ENCODE peak calls at places on chromosomes 11 and 22, in five cellular contexts. One of them, this sample, is unnamed.

GRCh38 chr22:34055525-34056200 is 135.4 kb upstream of the LARGE1 start:
- DNase-seq in HepG2: peak; percentile 62
- DNase-seq in suprapubic skin: no peak
- DNase-seq in body of pancreas: no peak
- DNase-seq in gastrocnemius medialis: no peak
- DNase-seq in this sample: no peak

GRCh38 chr11:63915961-63916836 is 765 bp downstream of the RCOR2 start:
- DNase-seq in HepG2: peak; percentile 53
- DNase-seq in suprapubic skin: no peak
- DNase-seq in body of pancreas: peak; percentile 37
- DNase-seq in gastrocnemius medialis: no peak
- DNase-seq in this sample: peak; percentile 70

GRCh38 chr11:15651782-15652181 is 537.1 kb downstream of the INSC start:
- DNase-seq in HepG2: no peak
- DNase-seq in suprapubic skin: no peak
- DNase-seq in body of pancreas: no peak
- DNase-seq in gastrocnemius medialis: no peak
- DNase-seq in this sample: peak; percentile 32

GRCh38 chr11:101129203-101129943 is at the start of gene PGR:
- DNase-seq in HepG2: no peak
- DNase-seq in suprapubic skin: peak; percentile 75
- DNase-seq in body of pancreas: peak; percentile 16
- DNase-seq in gastrocnemius medialis: no peak
- DNase-seq in this sample: peak; percentile 71

GRCh38 chr11:126268361-126268707 is 361 bp downstream of the SRPRA start:
- DNase-seq in HepG2: no peak
- DNase-seq in suprapubic skin: no peak
- DNase-seq in body of pancreas: no peak
- DNase-seq in gastrocnemius medialis: no peak
- DNase-seq in this sample: no peak

GRCh38 chr11:33910960-33911339 is 19.1 kb upstream of the LMO2 start:
- DNase-seq in HepG2: no peak
- DNase-seq in suprapubic skin: no peak
- DNase-seq in body of pancreas: no peak
- DNase-seq in gastrocnemius medialis: no peak
- DNase-seq in this sample: no peak

GRCh38 chr11:116454020-116454645 is 318.7 kb downstream of the BUD13 start:
- DNase-seq in HepG2: peak; percentile 43
- DNase-seq in suprapubic skin: no peak
- DNase-seq in body of pancreas: peak; percentile 27
- DNase-seq in gastrocnemius medialis: no peak
- DNase-seq in this sample: peak; percentile 39

GRCh38 chr11:33258631-33259184 is 1.5 kb downstream of the HIPK3 start:
- DNase-seq in HepG2: peak; percentile 53
- DNase-seq in suprapubic skin: no peak
- DNase-seq in body of pancreas: no peak
- DNase-seq in gastrocnemius medialis: no peak
- DNase-seq in this sample: no peak

GRCh38 chr11:34653851-34654490 is 33.1 kb downstream of the EHF start:
- DNase-seq in HepG2: peak; percentile 92
- DNase-seq in suprapubic skin: no peak
- DNase-seq in body of pancreas: peak; percentile 86
- DNase-seq in gastrocnemius medialis: peak; percentile 51
- DNase-seq in this sample: no peak

GRCh38 chr22:26547426-26547825 is 35.2 kb upstream of the TFIP11 start:
- DNase-seq in HepG2: no peak
- DNase-seq in suprapubic skin: no peak
- DNase-seq in body of pancreas: no peak
- DNase-seq in gastrocnemius medialis: no peak
- DNase-seq in this sample: no peak

GRCh38 chr11:8361206-8361605 is 97.5 kb upstream of the LMO1 start:
- DNase-seq in HepG2: no peak
- DNase-seq in suprapubic skin: no peak
- DNase-seq in body of pancreas: no peak
- DNase-seq in gastrocnemius medialis: no peak
- DNase-seq in this sample: no peak

GRCh38 chr22:40463727-40464126 is 93.3 kb downstream of the SGSM3 start:
- DNase-seq in HepG2: no peak
- DNase-seq in suprapubic skin: no peak
- DNase-seq in body of pancreas: no peak
- DNase-seq in gastrocnemius medialis: no peak
- DNase-seq in this sample: no peak

GRCh38 chr11:95398437-95399112 is 167.6 kb upstream of the SESN3 start:
- DNase-seq in HepG2: no peak
- DNase-seq in suprapubic skin: no peak
- DNase-seq in body of pancreas: no peak
- DNase-seq in gastrocnemius medialis: no peak
- DNase-seq in this sample: no peak

GRCh38 chr11:10637629-10638028 is 55.9 kb downstream of the IRAG1 start:
- DNase-seq in HepG2: no peak
- DNase-seq in suprapubic skin: peak; percentile 38
- DNase-seq in body of pancreas: no peak
- DNase-seq in gastrocnemius medialis: no peak
- DNase-seq in this sample: peak; percentile 15

GRCh38 chr22:39908737-39909136 is 7.9 kb downstream of the GRAP2 start:
- DNase-seq in HepG2: no peak
- DNase-seq in suprapubic skin: no peak
- DNase-seq in body of pancreas: no peak
- DNase-seq in gastrocnemius medialis: no peak
- DNase-seq in this sample: no peak

GRCh38 chr11:128695539-128696221 is 1.8 kb downstream of the FLI1 start:
- DNase-seq in HepG2: no peak
- DNase-seq in suprapubic skin: no peak
- DNase-seq in body of pancreas: no peak
- DNase-seq in gastrocnemius medialis: no peak
- DNase-seq in this sample: no peak

GRCh38 chr22:45207981-45208664 is 32.6 kb downstream of the KIAA0930 start:
- DNase-seq in HepG2: no peak
- DNase-seq in suprapubic skin: no peak
- DNase-seq in body of pancreas: peak; percentile 75
- DNase-seq in gastrocnemius medialis: no peak
- DNase-seq in this sample: peak; percentile 22

GRCh38 chr22:26038365-26038764 is 130.9 kb upstream of the SEZ6L start:
- DNase-seq in HepG2: peak; percentile 60
- DNase-seq in suprapubic skin: no peak
- DNase-seq in body of pancreas: no peak
- DNase-seq in gastrocnemius medialis: no peak
- DNase-seq in this sample: no peak

GRCh38 chr11:125272092-125272491 is 107.5 kb downstream of the PKNOX2 start:
- DNase-seq in HepG2: no peak
- DNase-seq in suprapubic skin: no peak
- DNase-seq in body of pancreas: no peak
- DNase-seq in gastrocnemius medialis: no peak
- DNase-seq in this sample: no peak

GRCh38 chr11:64918056-64918455 is 1.0 kb upstream of the ATG2A start:
- DNase-seq in HepG2: peak; percentile 16
- DNase-seq in suprapubic skin: no peak
- DNase-seq in body of pancreas: no peak
- DNase-seq in gastrocnemius medialis: no peak
- DNase-seq in this sample: no peak

GRCh38 chr22:20156611-20157415 is 6.0 kb upstream of the CCDC188 start:
- DNase-seq in HepG2: peak; percentile 42
- DNase-seq in suprapubic skin: peak; percentile 92
- DNase-seq in body of pancreas: peak; percentile 90
- DNase-seq in gastrocnemius medialis: peak; percentile 63
- DNase-seq in this sample: peak; percentile 80

GRCh38 chr22:20157416-20158183 is 6.7 kb upstream of the CCDC188 start:
- DNase-seq in HepG2: no peak
- DNase-seq in suprapubic skin: no peak
- DNase-seq in body of pancreas: no peak
- DNase-seq in gastrocnemius medialis: no peak
- DNase-seq in this sample: no peak

GRCh38 chr22:20158366-20159036 is 7.6 kb upstream of the CCDC188 start:
- DNase-seq in HepG2: no peak
- DNase-seq in suprapubic skin: no peak
- DNase-seq in body of pancreas: no peak
- DNase-seq in gastrocnemius medialis: no peak
- DNase-seq in this sample: no peak

GRCh38 chr22:20160041-20160440 is 9.2 kb upstream of the CCDC188 start:
- DNase-seq in HepG2: no peak
- DNase-seq in suprapubic skin: no peak
- DNase-seq in body of pancreas: no peak
- DNase-seq in gastrocnemius medialis: no peak
- DNase-seq in this sample: no peak

DNA sequence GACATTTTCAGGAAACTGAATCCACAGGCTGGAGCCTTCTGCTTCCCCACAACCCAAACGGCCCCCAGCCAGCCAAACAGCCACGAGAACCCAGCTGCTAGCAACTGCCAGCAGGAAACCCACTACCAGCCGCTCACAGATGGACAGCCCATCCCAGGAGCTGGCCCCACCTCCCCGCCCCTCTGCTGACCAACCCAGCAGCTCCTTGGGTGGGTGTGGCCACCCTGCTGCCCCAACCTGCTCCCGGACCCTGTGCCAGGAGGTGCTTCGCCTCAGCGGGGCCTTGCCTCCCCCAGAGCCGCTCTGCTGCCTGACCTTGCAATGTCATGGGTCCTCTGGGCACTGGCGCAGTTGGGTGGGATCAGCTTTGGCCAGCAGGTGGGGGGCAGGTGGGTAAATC is 8.2 kb upstream of the CCDC188 start:
- DNase-seq in HepG2: no peak
- DNase-seq in suprapubic skin: no peak
- DNase-seq in body of pancreas: no peak
- DNase-seq in gastrocnemius medialis: no peak
- DNase-seq in this sample: no peak
- TF ChIP-seq POLR2A in HepG2: no peak
- TF ChIP-seq POLR2A in suprapubic skin: no peak
- TF ChIP-seq POLR2A in body of pancreas: no peak
- TF ChIP-seq POLR2A in gastrocnemius medialis: no peak
- TF ChIP-seq POLR2A in this sample: no peak

GRCh38 chr11:62601364-62602140 is at the start of gene MTA2:
- DNase-seq in HepG2: peak; percentile 94
- DNase-seq in suprapubic skin: peak; percentile 99
- DNase-seq in body of pancreas: peak; percentile 99
- DNase-seq in gastrocnemius medialis: peak; percentile 97
- DNase-seq in this sample: peak; percentile 98

GRCh38 chr11:62601114-62601363 is 626 bp downstream of the MTA2 start:
- DNase-seq in HepG2: no peak
- DNase-seq in suprapubic skin: no peak
- DNase-seq in body of pancreas: peak; percentile 50
- DNase-seq in gastrocnemius medialis: no peak
- DNase-seq in this sample: no peak

GRCh38 chr11:62603771-62604170 is 2.1 kb upstream of the MTA2 start:
- DNase-seq in HepG2: no peak
- DNase-seq in suprapubic skin: no peak
- DNase-seq in body of pancreas: no peak
- DNase-seq in gastrocnemius medialis: no peak
- DNase-seq in this sample: peak; percentile 17

GRCh38 chr11:62603072-62603408 is 1.4 kb upstream of the MTA2 start:
- DNase-seq in HepG2: no peak
- DNase-seq in suprapubic skin: no peak
- DNase-seq in body of pancreas: no peak
- DNase-seq in gastrocnemius medialis: no peak
- DNase-seq in this sample: peak; percentile 54

GRCh38 chr11:62602141-62603071 is 741 bp upstream of the MTA2 start:
- DNase-seq in HepG2: no peak
- DNase-seq in suprapubic skin: peak; percentile 88
- DNase-seq in body of pancreas: peak; percentile 71
- DNase-seq in gastrocnemius medialis: peak; percentile 62
- DNase-seq in this sample: peak; percentile 82
- TF ChIP-seq POLR2A in HepG2: no peak
- TF ChIP-seq POLR2A in suprapubic skin: no peak
- TF ChIP-seq POLR2A in body of pancreas: no peak
- TF ChIP-seq POLR2A in gastrocnemius medialis: peak; percentile 41
- TF ChIP-seq POLR2A in this sample: peak; percentile 33

GRCh38 chr11:592501-592900 is 16.2 kb downstream of the PHRF1 start:
- DNase-seq in HepG2: no peak
- DNase-seq in suprapubic skin: no peak
- DNase-seq in body of pancreas: no peak
- DNase-seq in gastrocnemius medialis: no peak
- DNase-seq in this sample: no peak

GRCh38 chr11:593347-593746 is 17.1 kb downstream of the PHRF1 start:
- DNase-seq in HepG2: no peak
- DNase-seq in suprapubic skin: no peak
- DNase-seq in body of pancreas: no peak
- DNase-seq in gastrocnemius medialis: no peak
- DNase-seq in this sample: no peak

GRCh38 chr11:595400-595799 is 19.1 kb downstream of the PHRF1 start:
- DNase-seq in HepG2: no peak
- DNase-seq in suprapubic skin: no peak
- DNase-seq in body of pancreas: no peak
- DNase-seq in gastrocnemius medialis: no peak
- DNase-seq in this sample: no peak

GRCh38 chr11:590997-591396 is 14.7 kb downstream of the PHRF1 start:
- DNase-seq in HepG2: no peak
- DNase-seq in suprapubic skin: no peak
- DNase-seq in body of pancreas: no peak
- DNase-seq in gastrocnemius medialis: no peak
- DNase-seq in this sample: no peak

GRCh38 chr11:592918-593317 is 16.6 kb downstream of the PHRF1 start:
- DNase-seq in HepG2: no peak
- DNase-seq in suprapubic skin: no peak
- DNase-seq in body of pancreas: no peak
- DNase-seq in gastrocnemius medialis: no peak
- DNase-seq in this sample: no peak
- TF ChIP-seq POLR2A in HepG2: no peak
- TF ChIP-seq POLR2A in suprapubic skin: no peak
- TF ChIP-seq POLR2A in body of pancreas: no peak
- TF ChIP-seq POLR2A in gastrocnemius medialis: no peak
- TF ChIP-seq POLR2A in this sample: no peak

GRCh38 chr11:73596547-73596946 is 1.4 kb downstream of the FAM168A start:
- DNase-seq in HepG2: no peak
- DNase-seq in suprapubic skin: no peak
- DNase-seq in body of pancreas: no peak
- DNase-seq in gastrocnemius medialis: no peak
- DNase-seq in this sample: no peak

GRCh38 chr11:73597340-73597955 is 464 bp downstream of the FAM168A start:
- DNase-seq in HepG2: no peak
- DNase-seq in suprapubic skin: no peak
- DNase-seq in body of pancreas: no peak
- DNase-seq in gastrocnemius medialis: no peak
- DNase-seq in this sample: no peak

GRCh38 chr11:73597956-73598718 is at the start of gene FAM168A:
- DNase-seq in HepG2: peak; percentile 97
- DNase-seq in suprapubic skin: peak; percentile 95
- DNase-seq in body of pancreas: peak; percentile 96
- DNase-seq in gastrocnemius medialis: peak; percentile 93
- DNase-seq in this sample: peak; percentile 98

DNA sequence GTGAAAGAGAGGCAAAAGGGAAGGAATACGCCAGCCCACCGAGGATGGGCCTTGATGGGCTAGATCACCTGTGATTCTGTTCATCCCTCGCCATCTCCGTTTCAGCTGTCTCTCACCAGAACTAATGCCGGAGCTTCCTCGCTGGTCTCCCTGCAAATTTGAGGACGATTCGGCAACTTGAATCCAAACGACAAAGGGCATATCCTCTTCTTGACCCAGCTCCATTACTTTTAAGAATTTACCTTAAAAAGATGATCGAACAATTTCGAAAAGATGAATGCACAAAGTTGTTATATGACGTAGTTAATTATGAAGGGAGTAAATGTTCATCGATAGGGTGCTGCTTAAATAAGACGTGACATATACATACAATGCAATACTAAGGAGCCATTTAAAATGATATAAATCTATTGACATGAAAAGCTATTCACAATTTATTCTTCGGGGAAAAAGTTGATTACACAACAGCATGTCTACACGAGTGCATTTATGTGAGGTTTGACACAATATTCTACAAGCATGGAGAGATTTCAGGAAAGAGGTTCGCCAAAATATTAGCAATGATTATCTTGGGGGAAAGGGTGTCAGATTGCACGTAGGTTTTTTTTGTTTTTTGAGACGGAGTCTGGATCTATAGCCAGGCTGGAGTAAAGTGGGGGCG is 937 bp upstream of the FAM168A start:
- DNase-seq in HepG2: no peak
- DNase-seq in suprapubic skin: no peak
- DNase-seq in body of pancreas: no peak
- DNase-seq in gastrocnemius medialis: no peak
- DNase-seq in this sample: no peak
- TF ChIP-seq POLR2A in HepG2: no peak
- TF ChIP-seq POLR2A in suprapubic skin: no peak
- TF ChIP-seq POLR2A in body of pancreas: no peak
- TF ChIP-seq POLR2A in gastrocnemius medialis: no peak
- TF ChIP-seq POLR2A in this sample: no peak

This sample was measured in heart left ventricle.